ENCODE peak calls at places on chromosomes 4 and X, in seven cellular contexts. One of them, this sample, is unnamed.

GRCh38 chr4:123651127-123651526 is 254.5 kb downstream of the SPRY1 start:
- DNase-seq in psoas muscle: no peak
- DNase-seq in choroid plexus epithelial cell: no peak
- DNase-seq in suprapubic skin: no peak
- DNase-seq in vagina: no peak
- DNase-seq in lung: no peak
- DNase-seq in coronary artery: no peak
- DNase-seq in this sample: no peak

GRCh38 chr4:139367421-139368090 is 65.3 kb upstream of the NDUFC1 start:
- DNase-seq in psoas muscle: no peak
- DNase-seq in choroid plexus epithelial cell: peak; percentile 47
- DNase-seq in suprapubic skin: no peak
- DNase-seq in vagina: no peak
- DNase-seq in lung: no peak
- DNase-seq in coronary artery: no peak
- DNase-seq in this sample: peak; percentile 62

GRCh38 chrX:71296806-71297205 is 4.7 kb upstream of the ITGB1BP2 start:
- DNase-seq in psoas muscle: no peak
- DNase-seq in choroid plexus epithelial cell: no peak
- DNase-seq in suprapubic skin: no peak
- DNase-seq in vagina: no peak
- DNase-seq in lung: no peak
- DNase-seq in coronary artery: no peak
- DNase-seq in this sample: no peak

GRCh38 chr4:53019485-53020382 is 157.6 kb downstream of the RASL11B start:
- DNase-seq in psoas muscle: no peak
- DNase-seq in choroid plexus epithelial cell: peak; percentile 83
- DNase-seq in suprapubic skin: no peak
- DNase-seq in vagina: no peak
- DNase-seq in lung: no peak
- DNase-seq in coronary artery: no peak
- DNase-seq in this sample: peak; percentile 78

GRCh38 chr4:155026715-155027114 is 181.7 kb upstream of the NPY2R start:
- DNase-seq in psoas muscle: no peak
- DNase-seq in choroid plexus epithelial cell: no peak
- DNase-seq in suprapubic skin: no peak
- DNase-seq in vagina: no peak
- DNase-seq in lung: no peak
- DNase-seq in coronary artery: no peak
- DNase-seq in this sample: no peak

GRCh38 chr4:79211490-79211889 is 114.4 kb downstream of the NAA11 start:
- DNase-seq in psoas muscle: no peak
- DNase-seq in choroid plexus epithelial cell: no peak
- DNase-seq in suprapubic skin: no peak
- DNase-seq in vagina: no peak
- DNase-seq in lung: no peak
- DNase-seq in coronary artery: no peak
- DNase-seq in this sample: no peak

GRCh38 chr4:169253087-169253675 is 17.6 kb downstream of the SH3RF1 start:
- DNase-seq in psoas muscle: no peak
- DNase-seq in choroid plexus epithelial cell: peak; percentile 64
- DNase-seq in suprapubic skin: no peak
- DNase-seq in vagina: no peak
- DNase-seq in lung: no peak
- DNase-seq in coronary artery: no peak
- DNase-seq in this sample: no peak

GRCh38 chr4:94895081-94895480 is 137.3 kb downstream of the BMPR1B start:
- DNase-seq in psoas muscle: no peak
- DNase-seq in choroid plexus epithelial cell: peak; percentile 63
- DNase-seq in suprapubic skin: no peak
- DNase-seq in vagina: no peak
- DNase-seq in lung: no peak
- DNase-seq in coronary artery: no peak
- DNase-seq in this sample: no peak

GRCh38 chr4:188658958-188659522 is 519.8 kb downstream of the TRIML1 start:
- DNase-seq in psoas muscle: no peak
- DNase-seq in choroid plexus epithelial cell: no peak
- DNase-seq in suprapubic skin: no peak
- DNase-seq in vagina: no peak
- DNase-seq in lung: no peak
- DNase-seq in coronary artery: no peak
- DNase-seq in this sample: no peak

GRCh38 chr4:8088966-8089491 is 69.6 kb downstream of the ABLIM2 start:
- DNase-seq in psoas muscle: peak; percentile 13
- DNase-seq in choroid plexus epithelial cell: no peak
- DNase-seq in suprapubic skin: no peak
- DNase-seq in vagina: no peak
- DNase-seq in lung: no peak
- DNase-seq in coronary artery: no peak
- DNase-seq in this sample: no peak

GRCh38 chr4:7167706-7168105 is 24.6 kb upstream of the SORCS2 start:
- DNase-seq in psoas muscle: no peak
- DNase-seq in choroid plexus epithelial cell: no peak
- DNase-seq in suprapubic skin: peak; percentile 44
- DNase-seq in vagina: no peak
- DNase-seq in lung: no peak
- DNase-seq in coronary artery: no peak
- DNase-seq in this sample: no peak

GRCh38 chrX:129717902-129718301 is 20.9 kb upstream of the XPNPEP2 start:
- DNase-seq in psoas muscle: peak; percentile 64
- DNase-seq in choroid plexus epithelial cell: peak; percentile 79
- DNase-seq in suprapubic skin: no peak
- DNase-seq in vagina: no peak
- DNase-seq in lung: no peak
- DNase-seq in coronary artery: peak; percentile 72
- DNase-seq in this sample: peak; percentile 53

GRCh38 chr4:6573986-6574746 is 823 bp upstream of the MAN2B2 start:
- DNase-seq in psoas muscle: no peak
- DNase-seq in choroid plexus epithelial cell: no peak
- DNase-seq in suprapubic skin: no peak
- DNase-seq in vagina: no peak
- DNase-seq in lung: no peak
- DNase-seq in coronary artery: no peak
- DNase-seq in this sample: no peak

GRCh38 chr4:37827030-37827705 is 682 bp downstream of the PGM2 start:
- DNase-seq in psoas muscle: no peak
- DNase-seq in choroid plexus epithelial cell: peak; percentile 79
- DNase-seq in suprapubic skin: no peak
- DNase-seq in vagina: no peak
- DNase-seq in lung: no peak
- DNase-seq in coronary artery: no peak
- DNase-seq in this sample: peak; percentile 48

GRCh38 chr4:164977243-164978164 is at the start of gene TRIM61:
- DNase-seq in psoas muscle: peak; percentile 58
- DNase-seq in choroid plexus epithelial cell: peak; percentile 66
- DNase-seq in suprapubic skin: no peak
- DNase-seq in vagina: no peak
- DNase-seq in lung: peak; percentile 62
- DNase-seq in coronary artery: peak; percentile 74
- DNase-seq in this sample: peak; percentile 41

GRCh38 chrX:134512566-134512965 is 52.6 kb downstream of the HPRT1 start:
- DNase-seq in psoas muscle: no peak
- DNase-seq in choroid plexus epithelial cell: peak; percentile 83
- DNase-seq in suprapubic skin: no peak
- DNase-seq in vagina: no peak
- DNase-seq in lung: no peak
- DNase-seq in coronary artery: no peak
- DNase-seq in this sample: peak; percentile 61

GRCh38 chrX:130299279-130300009 is 30.7 kb upstream of the ZNF280C start:
- DNase-seq in psoas muscle: no peak
- DNase-seq in choroid plexus epithelial cell: no peak
- DNase-seq in suprapubic skin: no peak
- DNase-seq in vagina: no peak
- DNase-seq in lung: no peak
- DNase-seq in coronary artery: no peak
- DNase-seq in this sample: no peak

GRCh38 chr4:2788532-2789103 is 4.3 kb upstream of the SH3BP2 start:
- DNase-seq in psoas muscle: no peak
- DNase-seq in choroid plexus epithelial cell: no peak
- DNase-seq in suprapubic skin: peak; percentile 67
- DNase-seq in vagina: no peak
- DNase-seq in lung: no peak
- DNase-seq in coronary artery: peak; percentile 71
- DNase-seq in this sample: peak; percentile 49

GRCh38 chr4:40185830-40186664 is 10.8 kb upstream of the RHOH start:
- DNase-seq in psoas muscle: no peak
- DNase-seq in choroid plexus epithelial cell: no peak
- DNase-seq in suprapubic skin: no peak
- DNase-seq in vagina: no peak
- DNase-seq in lung: no peak
- DNase-seq in coronary artery: no peak
- DNase-seq in this sample: peak; percentile 43

GRCh38 chrX:153526040-153526439 is 8.6 kb downstream of the ATP2B3 start:
- DNase-seq in psoas muscle: no peak
- DNase-seq in choroid plexus epithelial cell: no peak
- DNase-seq in suprapubic skin: no peak
- DNase-seq in vagina: no peak
- DNase-seq in lung: no peak
- DNase-seq in coronary artery: no peak
- DNase-seq in this sample: no peak

GRCh38 chrX:79117078-79117477 is 27.4 kb upstream of the GPR174 start:
- DNase-seq in psoas muscle: no peak
- DNase-seq in choroid plexus epithelial cell: no peak
- DNase-seq in suprapubic skin: no peak
- DNase-seq in vagina: no peak
- DNase-seq in lung: no peak
- DNase-seq in coronary artery: no peak
- DNase-seq in this sample: peak; percentile 38

GRCh38 chrX:39859991-39860861 is 237.5 kb downstream of the BCOR start:
- DNase-seq in psoas muscle: no peak
- DNase-seq in choroid plexus epithelial cell: peak; percentile 73
- DNase-seq in suprapubic skin: no peak
- DNase-seq in vagina: no peak
- DNase-seq in lung: peak; percentile 30
- DNase-seq in coronary artery: no peak
- DNase-seq in this sample: no peak

GRCh38 chr4:152224872-152225420 is 310.9 kb downstream of the FBXW7 start:
- DNase-seq in psoas muscle: no peak
- DNase-seq in choroid plexus epithelial cell: no peak
- DNase-seq in suprapubic skin: no peak
- DNase-seq in vagina: no peak
- DNase-seq in lung: no peak
- DNase-seq in coronary artery: no peak
- DNase-seq in this sample: no peak

GRCh38 chr4:152224223-152224622 is 311.7 kb downstream of the FBXW7 start:
- DNase-seq in psoas muscle: no peak
- DNase-seq in choroid plexus epithelial cell: no peak
- DNase-seq in suprapubic skin: no peak
- DNase-seq in vagina: no peak
- DNase-seq in lung: no peak
- DNase-seq in coronary artery: no peak
- DNase-seq in this sample: no peak

GRCh38 chr4:152221816-152222516 is 313.9 kb downstream of the FBXW7 start:
- DNase-seq in psoas muscle: no peak
- DNase-seq in choroid plexus epithelial cell: no peak
- DNase-seq in suprapubic skin: no peak
- DNase-seq in vagina: no peak
- DNase-seq in lung: no peak
- DNase-seq in coronary artery: no peak
- DNase-seq in this sample: no peak

GRCh38 chr4:152225680-152226079 is 310.2 kb downstream of the FBXW7 start:
- DNase-seq in psoas muscle: no peak
- DNase-seq in choroid plexus epithelial cell: no peak
- DNase-seq in suprapubic skin: no peak
- DNase-seq in vagina: no peak
- DNase-seq in lung: no peak
- DNase-seq in coronary artery: no peak
- DNase-seq in this sample: no peak

GRCh38 chr4:152223600-152223999 is 312.3 kb downstream of the FBXW7 start:
- DNase-seq in psoas muscle: no peak
- DNase-seq in choroid plexus epithelial cell: no peak
- DNase-seq in suprapubic skin: no peak
- DNase-seq in vagina: no peak
- DNase-seq in lung: no peak
- DNase-seq in coronary artery: no peak
- DNase-seq in this sample: no peak
- H3K4me3 ChIP-seq in psoas muscle: no peak overlapping the region
- H3K4me3 ChIP-seq in choroid plexus epithelial cell: no peak overlapping the region
- H3K4me3 ChIP-seq in suprapubic skin: no peak overlapping the region
- H3K4me3 ChIP-seq in vagina: no peak overlapping the region
- H3K4me3 ChIP-seq in lung: no peak overlapping the region
- H3K4me3 ChIP-seq in coronary artery: no peak overlapping the region
- H3K4me3 ChIP-seq in this sample: no peak overlapping the region

DNA sequence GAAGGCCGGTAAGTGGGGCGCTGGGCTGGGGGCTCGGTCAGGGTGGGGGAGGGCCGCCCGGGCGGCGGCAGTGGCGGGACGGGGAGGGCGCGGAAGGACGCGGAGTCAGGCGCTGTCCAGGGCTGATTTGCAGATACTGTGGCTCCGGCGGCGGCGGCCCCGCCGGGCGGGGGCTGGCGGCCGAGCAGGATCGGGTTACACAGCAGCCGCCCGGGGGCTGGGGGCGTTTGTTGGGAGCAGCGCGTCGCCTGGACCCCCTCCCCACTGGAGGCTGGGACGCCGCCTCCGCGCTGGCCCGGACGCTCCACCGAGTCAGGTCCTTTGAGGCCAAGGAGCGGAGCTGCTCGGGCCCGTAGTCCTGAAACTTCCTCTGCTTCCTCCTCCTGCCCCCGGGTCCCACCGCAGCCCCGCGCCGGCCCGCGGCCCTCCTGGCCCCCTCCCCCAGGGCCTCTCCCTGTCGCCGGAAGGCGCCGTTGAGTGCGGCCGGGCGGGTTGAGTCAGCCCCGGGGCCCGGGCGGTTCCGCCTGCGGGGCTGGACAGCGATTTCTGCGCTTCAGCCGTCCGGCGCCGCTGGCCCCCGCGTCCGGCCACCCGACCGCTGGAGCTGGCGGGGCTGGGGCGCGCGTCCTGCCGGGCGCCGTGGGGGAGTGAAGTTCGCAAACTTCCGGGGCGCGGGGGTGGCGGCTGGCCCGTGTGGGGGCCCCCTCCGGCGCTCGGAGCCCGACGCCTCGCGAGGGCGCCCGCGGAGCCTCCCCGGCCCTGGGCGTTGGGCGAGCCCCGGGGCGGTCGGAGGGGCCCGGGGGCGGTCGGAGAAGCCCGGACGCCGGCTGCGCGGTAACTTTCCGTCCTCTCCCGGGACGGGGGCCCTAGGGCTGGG is 744 bp downstream of the REST start:
- DNase-seq in psoas muscle: peak; percentile 70
- DNase-seq in choroid plexus epithelial cell: peak; percentile 71
- DNase-seq in suprapubic skin: peak; percentile 76
- DNase-seq in vagina: no peak
- DNase-seq in lung: peak; percentile 57
- DNase-seq in coronary artery: peak; percentile 84
- DNase-seq in this sample: peak; percentile 88
- TF ChIP-seq CTCF in psoas muscle: no peak
- TF ChIP-seq CTCF in choroid plexus epithelial cell: no peak
- TF ChIP-seq CTCF in suprapubic skin: no peak
- TF ChIP-seq CTCF in vagina: no peak
- TF ChIP-seq CTCF in lung: no peak
- TF ChIP-seq CTCF in coronary artery: no peak
- TF ChIP-seq CTCF in this sample: no peak

GRCh38 chr4:112523008-112523440 is 7.0 kb upstream of the NEUROG2 start:
- DNase-seq in psoas muscle: no peak
- DNase-seq in choroid plexus epithelial cell: peak; percentile 43
- DNase-seq in suprapubic skin: no peak
- DNase-seq in vagina: no peak
- DNase-seq in lung: no peak
- DNase-seq in coronary artery: no peak
- DNase-seq in this sample: peak; percentile 73
- H3K4me3 ChIP-seq in psoas muscle: peak overlapping the region; percentile 55
- H3K4me3 ChIP-seq in choroid plexus epithelial cell: peak overlapping the region; percentile 34
- H3K4me3 ChIP-seq in suprapubic skin: peak overlapping the region; percentile 48
- H3K4me3 ChIP-seq in vagina: peak overlapping the region; percentile 31
- H3K4me3 ChIP-seq in lung: no peak overlapping the region
- H3K4me3 ChIP-seq in coronary artery: peak overlapping the region; percentile 64
- H3K4me3 ChIP-seq in this sample: peak overlapping the region; percentile 45

GRCh38 chrX:115952417-115953092 is 218.0 kb upstream of the AGTR2 start:
- DNase-seq in psoas muscle: no peak
- DNase-seq in choroid plexus epithelial cell: no peak
- DNase-seq in suprapubic skin: no peak
- DNase-seq in vagina: no peak
- DNase-seq in lung: no peak
- DNase-seq in coronary artery: no peak
- DNase-seq in this sample: no peak
- TF ChIP-seq CTCF in psoas muscle: peak; percentile 14
- TF ChIP-seq CTCF in choroid plexus epithelial cell: no peak
- TF ChIP-seq CTCF in suprapubic skin: no peak
- TF ChIP-seq CTCF in vagina: no peak
- TF ChIP-seq CTCF in lung: no peak
- TF ChIP-seq CTCF in coronary artery: no peak
- TF ChIP-seq CTCF in this sample: no peak

This sample was measured in foreskin fibroblast.